ENCODE peak calls at places on chromosomes 5 and 9, in four cellular contexts. I, S, O and Q are unnamed samples.

GRCh38 chr5:177494356-177495195 is 2.8 kb downstream of the PDLIM7 start:
- DNase-seq in I (peak), S (peak), O (peak), Q (peak)

GRCh38 chr5:32785639-32786216 is 74.6 kb downstream of the NPR3 start:
- DNase-seq in O (no peak), S (no peak), I (no peak), Q (no peak)

GRCh38 chr9:123473226-123473625 is 117.2 kb downstream of the CRB2 start:
- DNase-seq in S (no peak), O (peak), I (no peak), Q (no peak)

GRCh38 chr9:71285191-71285656 is 163.8 kb upstream of the TRPM3 start:
- DNase-seq in S (peak), O (peak), I (peak), Q (peak)

GRCh38 chr9:81686614-81687520 is 2.5 kb downstream of the TLE1 start:
- DNase-seq in I (peak), O (peak), S (peak), Q (peak)

GRCh38 chr9:135989722-135990467 is 28.7 kb upstream of the UBAC1 start:
- DNase-seq in I (no peak), O (no peak), S (no peak), Q (no peak)

GRCh38 chr5:9567039-9567438 is 21.2 kb upstream of the SEMA5A start:
- DNase-seq in I (no peak), O (no peak), S (no peak), Q (no peak)

GRCh38 chr5:137604348-137605095 is 105.4 kb upstream of the SPOCK1 start:
- DNase-seq in O (no peak), I (no peak), S (no peak), Q (peak)

GRCh38 chr5:175487514-175488222 is 9.3 kb downstream of the SFXN1 start:
- DNase-seq in S (no peak), O (no peak), I (no peak), Q (peak)

GRCh38 chr5:14902826-14903560 is 31.4 kb upstream of the ANKH start:
- DNase-seq in O (no peak), I (no peak), S (no peak), Q (no peak)

GRCh38 chr5:7776442-7776841 is 74.5 kb downstream of the CFAP90 start:
- DNase-seq in O (no peak), I (no peak), S (no peak), Q (no peak)

GRCh38 chr5:108727639-108728565 is 19.8 kb upstream of the FER start:
- DNase-seq in S (peak), I (peak), O (peak), Q (peak)

GRCh38 chr5:108728566-108729305 is 19.0 kb upstream of the FER start:
- DNase-seq in O (peak), S (peak), I (no peak), Q (no peak)

GRCh38 chr5:108727154-108727638 is 20.5 kb upstream of the FER start:
- DNase-seq in O (no peak), I (peak), S (no peak), Q (no peak)

GRCh38 chr5:108729306-108729645 is 18.4 kb upstream of the FER start:
- DNase-seq in S (no peak), I (no peak), O (no peak), Q (no peak)

DNA sequence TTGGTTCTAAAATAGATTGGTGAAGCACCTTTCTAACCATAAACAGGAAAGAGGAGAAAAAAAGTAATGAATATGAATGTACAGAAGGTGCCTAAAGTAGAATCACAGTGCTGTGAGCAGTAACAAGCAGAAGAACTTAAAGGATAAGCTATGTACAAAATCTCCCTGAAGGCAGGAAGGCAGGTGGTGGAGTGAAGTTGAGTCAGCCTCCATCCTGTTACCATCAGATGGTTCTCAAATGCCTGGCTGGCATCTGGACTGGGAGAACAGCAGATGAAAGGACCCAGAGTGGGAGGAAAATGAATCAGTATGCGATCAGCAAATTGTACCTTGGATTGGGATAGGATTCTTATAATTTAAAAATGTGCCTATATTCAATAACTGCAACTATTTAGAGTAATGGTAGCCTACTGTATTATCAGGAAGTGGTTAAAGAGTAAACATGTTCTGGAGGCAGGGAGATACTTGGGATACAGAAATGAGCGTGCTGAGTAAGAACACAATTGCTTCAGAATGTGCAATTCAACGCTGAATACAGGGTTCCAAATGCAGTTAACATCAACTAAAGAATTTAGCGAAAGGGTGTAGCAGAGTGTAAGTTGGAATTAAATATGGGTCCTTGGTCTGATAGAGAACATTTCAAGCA is 21.1 kb upstream of the FER start:
- DNase-seq in I (no peak), S (no peak), O (no peak), Q (no peak)
- H3K4me3 ChIP-seq in I (peak), S (no peak), O (no peak), Q (no peak)

GRCh38 chr5:172933238-172933637 is 26.0 kb upstream of the RPL26L1 start:
- DNase-seq in S (no peak), I (no peak), O (no peak), Q (no peak)

GRCh38 chr5:172932313-172933017 is 26.8 kb upstream of the RPL26L1 start:
- DNase-seq in O (peak), I (peak), S (peak), Q (peak)

GRCh38 chr5:172935096-172935495 is 24.1 kb upstream of the RPL26L1 start:
- DNase-seq in S (no peak), I (no peak), O (no peak), Q (no peak)

GRCh38 chr5:172929371-172929838 is 29.8 kb upstream of the RPL26L1 start:
- DNase-seq in S (peak), O (no peak), I (no peak), Q (no peak)

GRCh38 chr5:172931001-172931536 is 28.2 kb upstream of the RPL26L1 start:
- DNase-seq in I (peak), S (peak), O (no peak), Q (no peak)
- H3K27ac ChIP-seq in I (peak), S (peak), O (peak), Q (no peak)

DNA sequence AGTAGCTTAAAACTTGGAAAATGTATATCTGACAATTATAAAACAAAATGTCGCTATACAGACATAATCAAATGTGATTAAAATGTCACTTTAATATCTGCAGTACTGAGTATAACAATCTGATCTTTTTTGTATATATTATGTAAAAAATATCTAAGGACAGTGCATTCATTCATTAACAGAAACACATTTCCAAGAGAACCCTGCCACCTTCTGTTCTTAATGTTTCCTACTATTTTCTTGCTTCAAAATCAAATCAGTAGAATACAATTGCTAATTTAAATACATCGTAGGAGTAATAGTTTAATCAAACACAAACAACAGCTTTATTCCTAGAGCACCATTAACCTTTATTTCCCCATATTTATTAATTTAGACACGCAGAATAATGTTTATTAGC is 142.6 kb upstream of the ST8SIA4 start:
- DNase-seq in O (no peak), S (peak), I (no peak), Q (no peak)
- TF ChIP-seq CTCF in O (peak), S (no peak), I (no peak), Q (no peak)

DNA sequence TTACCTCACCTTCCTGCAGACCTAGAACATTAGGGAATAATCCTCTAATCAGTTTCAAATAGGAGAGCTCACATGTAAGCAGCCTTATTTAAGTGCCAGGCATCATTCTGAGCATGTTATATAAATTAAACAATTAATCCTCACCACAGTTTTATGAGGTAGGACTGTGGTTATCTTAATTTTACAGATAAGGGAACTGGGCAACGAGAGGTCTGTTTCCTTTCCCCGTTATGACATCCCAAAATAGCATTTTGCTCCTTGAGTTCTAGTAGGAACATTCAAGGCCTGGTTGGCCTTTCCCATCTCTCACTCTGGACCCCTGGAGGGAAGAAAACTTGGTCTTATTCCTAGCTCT is 19.1 kb upstream of the IFNB1 start:
- DNase-seq in S (no peak), O (no peak), I (no peak), Q (no peak)
- H3K4me3 ChIP-seq in S (no peak), O (no peak), I (no peak), Q (no peak)

GRCh38 chr5:1885777-1886633 is 3.3 kb upstream of the IRX4 start:
- DNase-seq in I (no peak), O (no peak), S (no peak), Q (no peak)
- H3K27ac ChIP-seq in I (no peak), O (no peak), S (no peak), Q (no peak)